ENCODE peak calls at places on chromosomes 3 and 15, in nine cellular contexts. G is MM.1S, P is GM23248, X is HCT116, Y is hepatocyte, B is PC-3, E is SK-N-SH, N is neural progenitor cell, S is GM23338. U is an unnamed sample. For H3K4me1, the result is how much of the 10 kb centered on the place peaks cover.

GRCh38 chr15:64856429-64857145 is 14.9 kb downstream of the PLEKHO2 start:
- DNase-seq in N (peak), S (no peak), X (no peak), B (no peak), G (no peak), P (peak), E (peak), Y (peak), U (no peak)

GRCh38 chr3:66115858-66116654 is 77.3 kb upstream of the MAGI1 start:
- DNase-seq in S (peak), N (peak), B (peak), X (peak), Y (peak), P (peak), G (no peak), E (peak), U (no peak)

GRCh38 chr3:16377847-16378302 is 112.9 kb downstream of the OXNAD1 start:
- DNase-seq in Y (no peak), P (no peak), N (no peak), E (no peak), S (peak), B (no peak), X (no peak), G (no peak), U (peak)

GRCh38 chr15:23629234-23629805 is 18.3 kb downstream of the MAGEL2 start:
- DNase-seq in Y (peak), P (peak), S (peak), B (peak), G (peak), N (peak), X (no peak), E (peak), U (peak)

GRCh38 chr3:195662-196061 is 901 bp upstream of the CHL1 start:
- DNase-seq in B (no peak), P (no peak), E (peak), S (peak), N (peak), Y (no peak), X (no peak), G (no peak), U (no peak)

GRCh38 chr3:127690106-127690505 is 17.4 kb downstream of the ABTB1 start:
- DNase-seq in S (no peak), G (no peak), P (peak), Y (peak), B (peak), N (no peak), X (no peak), E (no peak), U (no peak)

GRCh38 chr15:49415638-49416037 is 7.4 kb upstream of the FGF7 start:
- DNase-seq in N (no peak), X (no peak), Y (no peak), E (no peak), B (peak), P (peak), G (no peak), S (no peak), U (no peak)

GRCh38 chr3:5344707-5345106 is 157.2 kb downstream of the EDEM1 start:
- DNase-seq in B (no peak), N (no peak), Y (no peak), E (no peak), S (no peak), P (no peak), G (no peak), X (no peak), U (no peak)

GRCh38 chr3:98982336-98982735 is 80.8 kb upstream of the DCBLD2 start:
- DNase-seq in G (no peak), E (no peak), X (no peak), P (peak), N (peak), S (no peak), Y (no peak), B (peak), U (no peak)

GRCh38 chr3:189967254-189967865 is 153.3 kb downstream of the P3H2 start:
- DNase-seq in B (peak), X (peak), Y (peak), N (peak), G (peak), E (peak), S (peak), P (peak), U (peak)

GRCh38 chr3:149319750-149320149 is 13.7 kb downstream of the TM4SF18 start:
- DNase-seq in N (no peak), P (no peak), B (no peak), G (no peak), X (no peak), Y (no peak), E (no peak), S (no peak), U (no peak)

GRCh38 chr3:99118381-99118780 is 216.9 kb upstream of the DCBLD2 start:
- DNase-seq in N (no peak), Y (no peak), S (no peak), X (no peak), G (no peak), B (no peak), E (no peak), P (peak), U (no peak)

GRCh38 chr15:63860161-63860954 is 26.6 kb upstream of the HERC1 start:
- DNase-seq in N (no peak), X (no peak), P (no peak), G (peak), B (no peak), Y (no peak), S (no peak), E (no peak), U (peak)

GRCh38 chr15:62173215-62173614 is 8.1 kb upstream of the C2CD4B start:
- DNase-seq in Y (no peak), G (no peak), X (no peak), B (peak), N (no peak), S (no peak), P (peak), E (no peak), U (no peak)

GRCh38 chr3:62833538-62833937 is 41.7 kb downstream of the CADPS start:
- DNase-seq in P (peak), N (peak), X (no peak), Y (peak), B (no peak), G (peak), S (peak), E (peak), U (peak)

GRCh38 chr15:87500240-87500639 is 756.3 kb downstream of the NTRK3 start:
- DNase-seq in X (no peak), S (peak), N (no peak), P (no peak), E (peak), G (no peak), B (no peak), Y (no peak), U (no peak)

GRCh38 chr3:86954751-86955150 is 36.2 kb downstream of the VGLL3 start:
- DNase-seq in P (peak), G (no peak), E (no peak), Y (no peak), S (no peak), N (no peak), X (no peak), B (no peak), U (no peak)

GRCh38 chr15:76158250-76158649 is 98.5 kb downstream of the TMEM266 start:
- DNase-seq in X (no peak), S (no peak), Y (no peak), B (no peak), E (no peak), G (no peak), N (no peak), P (no peak), U (no peak)

GRCh38 chr3:43949594-43949993 is 258.9 kb downstream of the ABHD5 start:
- DNase-seq in Y (no peak), P (no peak), X (no peak), N (no peak), E (no peak), G (no peak), S (no peak), B (no peak), U (no peak)

GRCh38 chr15:74901612-74902063 is 5.0 kb downstream of the FAM219B start:
- DNase-seq in G (peak), S (peak), N (peak), E (peak), P (peak), X (no peak), Y (peak), B (peak), U (peak)

GRCh38 chr3:38031022-38031994 is 1.9 kb upstream of the PLCD1 start:
- DNase-seq in E (no peak), X (peak), S (no peak), G (no peak), B (peak), P (peak), Y (peak), N (no peak), U (no peak)

GRCh38 chr3:76438971-76439370 is 600.9 kb upstream of the ROBO2 start:
- DNase-seq in Y (no peak), B (peak), P (peak), X (no peak), E (no peak), G (peak), N (no peak), S (no peak), U (no peak)

GRCh38 chr3:37856381-37856780 is 5.3 kb upstream of the CTDSPL start:
- DNase-seq in B (no peak), Y (no peak), X (no peak), E (no peak), N (no peak), P (no peak), S (no peak), G (no peak), U (no peak)

GRCh38 chr3:7737263-7737662 is 764.4 kb upstream of the LMCD1 start:
- DNase-seq in N (no peak), B (no peak), Y (no peak), G (no peak), E (no peak), S (no peak), P (no peak), X (no peak), U (no peak)

GRCh38 chr3:58010562-58010961 is 2.3 kb downstream of the FLNB start:
- DNase-seq in B (no peak), N (no peak), X (no peak), E (peak), G (no peak), P (peak), S (no peak), Y (peak), U (no peak)

GRCh38 chr3:136428167-136428566 is 178.0 kb downstream of the PCCB start:
- DNase-seq in X (no peak), B (no peak), P (no peak), E (peak), N (no peak), G (no peak), Y (peak), S (no peak), U (no peak)

GRCh38 chr3:193498195-193498594 is 56.5 kb downstream of the ATP13A4 start:
- DNase-seq in E (no peak), P (no peak), B (no peak), Y (no peak), S (no peak), N (no peak), X (no peak), G (no peak), U (no peak)

GRCh38 chr15:48432688-48433087 is 101.5 kb downstream of the DUT start:
- DNase-seq in E (no peak), X (no peak), G (no peak), Y (no peak), B (no peak), S (no peak), N (no peak), P (peak), U (no peak)

GRCh38 chr3:55518451-55518850 is 31.3 kb upstream of the WNT5A start:
- DNase-seq in Y (no peak), E (no peak), N (no peak), X (no peak), P (peak), S (no peak), G (no peak), B (peak), U (no peak)

GRCh38 chr3:55662683-55663082 is 175.6 kb upstream of the WNT5A start:
- DNase-seq in B (peak), X (no peak), N (no peak), G (no peak), E (no peak), Y (no peak), S (no peak), P (peak), U (no peak)

GRCh38 chr15:73740152-73741048 is 12.8 kb downstream of the INSYN1 start:
- DNase-seq in G (no peak), S (no peak), E (no peak), X (no peak), P (no peak), B (no peak), N (no peak), Y (no peak), U (no peak)

GRCh38 chr3:58383904-58384303 is 49.7 kb downstream of the PDHB start:
- DNase-seq in N (no peak), B (peak), X (peak), S (no peak), G (no peak), E (no peak), Y (peak), P (peak), U (no peak)

GRCh38 chr15:98596131-98596530 is 52.2 kb upstream of the IGF1R start:
- DNase-seq in S (no peak), P (no peak), B (no peak), G (no peak), X (no peak), Y (no peak), E (no peak), N (no peak), U (no peak)

DNA sequence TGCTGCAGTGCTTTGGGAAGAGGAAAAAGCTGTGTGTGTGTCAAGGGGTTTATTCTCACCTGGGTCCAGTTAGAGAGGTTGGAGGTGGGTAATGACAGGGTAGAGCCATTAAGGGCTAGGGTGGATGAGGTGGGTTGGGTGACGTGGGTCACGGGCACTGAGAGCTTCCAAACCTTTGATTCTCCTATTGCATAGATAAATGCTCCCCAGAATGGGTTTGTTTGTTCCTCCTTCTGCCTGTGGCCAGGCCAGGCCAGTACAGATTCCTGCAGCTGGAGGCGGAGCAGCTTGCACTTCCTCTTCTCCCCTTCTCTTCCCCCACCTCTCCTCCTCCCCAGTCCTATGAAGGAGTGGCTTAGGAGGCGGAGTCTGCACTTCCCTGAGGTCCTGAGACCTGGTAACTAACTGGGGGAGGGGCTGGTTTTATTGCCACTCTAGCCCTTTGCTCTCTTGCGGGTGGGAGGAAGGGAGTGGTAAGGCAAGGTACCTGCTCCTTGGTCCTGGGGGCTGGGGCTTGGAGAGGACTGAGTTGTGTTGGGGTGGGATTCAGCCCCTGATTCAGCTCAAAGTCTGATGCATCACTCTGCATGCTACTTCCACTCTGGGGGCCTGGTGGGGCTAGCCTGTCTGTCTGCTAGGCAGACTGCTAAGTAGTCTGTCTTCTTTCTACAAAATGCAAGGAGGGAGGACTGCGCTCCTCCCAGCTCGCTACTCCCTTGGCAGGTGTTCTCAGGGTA is 3.5 kb downstream of the SPINT1 start:
- DNase-seq in N (peak), B (peak), E (peak), X (no peak), Y (peak), G (peak), P (no peak), S (peak), U (peak)
- H3K4me3 ChIP-seq in N (no peak), B (peak), E (no peak), X (peak), Y (no peak), G (peak), P (no peak), S (peak), U (peak)

GRCh38 chr3:46953265-46954010 is 23.1 kb downstream of the CCDC12 start:
- DNase-seq in S (no peak), Y (no peak), N (no peak), B (no peak), G (no peak), E (no peak), X (no peak), P (no peak), U (peak)

GRCh38 chr3:46950661-46951241 is 25.8 kb downstream of the CCDC12 start:
- DNase-seq in B (no peak), P (no peak), E (no peak), X (no peak), G (no peak), N (no peak), S (no peak), Y (no peak), U (no peak)

GRCh38 chr3:46955157-46955556 is 21.4 kb downstream of the CCDC12 start:
- DNase-seq in Y (no peak), G (no peak), P (no peak), X (no peak), B (no peak), S (no peak), N (no peak), E (no peak), U (no peak)

GRCh38 chr3:46954178-46954577 is 22.4 kb downstream of the CCDC12 start:
- DNase-seq in E (no peak), S (no peak), Y (no peak), G (no peak), N (no peak), B (no peak), X (no peak), P (no peak), U (no peak)

GRCh38 chr3:46952813-46953212 is 23.7 kb downstream of the CCDC12 start:
- DNase-seq in P (no peak), B (no peak), Y (no peak), X (no peak), N (no peak), S (no peak), G (no peak), E (no peak), U (no peak)
- H3K4me1 ChIP-seq in P (under half), B (under half), Y (half or more), X (under half), N (under half), S (under half), G (under half), E (under half), U (half or more)

GRCh38 chr3:188927971-188928370 is 243.8 kb upstream of the TPRG1 start:
- DNase-seq in S (no peak), G (no peak), P (no peak), B (no peak), X (no peak), E (no peak), Y (no peak), N (no peak), U (no peak)

GRCh38 chr3:188936597-188937107 is 235.1 kb upstream of the TPRG1 start:
- DNase-seq in S (no peak), E (no peak), N (no peak), B (no peak), P (no peak), G (no peak), X (no peak), Y (no peak), U (no peak)

GRCh38 chr3:188929138-188929537 is 242.6 kb upstream of the TPRG1 start:
- DNase-seq in X (no peak), E (no peak), Y (peak), P (no peak), G (no peak), S (peak), B (peak), N (peak), U (no peak)

GRCh38 chr3:188926741-188927650 is 244.8 kb upstream of the TPRG1 start:
- DNase-seq in P (no peak), G (no peak), X (no peak), B (no peak), E (no peak), N (no peak), S (no peak), Y (no peak), U (no peak)

DNA sequence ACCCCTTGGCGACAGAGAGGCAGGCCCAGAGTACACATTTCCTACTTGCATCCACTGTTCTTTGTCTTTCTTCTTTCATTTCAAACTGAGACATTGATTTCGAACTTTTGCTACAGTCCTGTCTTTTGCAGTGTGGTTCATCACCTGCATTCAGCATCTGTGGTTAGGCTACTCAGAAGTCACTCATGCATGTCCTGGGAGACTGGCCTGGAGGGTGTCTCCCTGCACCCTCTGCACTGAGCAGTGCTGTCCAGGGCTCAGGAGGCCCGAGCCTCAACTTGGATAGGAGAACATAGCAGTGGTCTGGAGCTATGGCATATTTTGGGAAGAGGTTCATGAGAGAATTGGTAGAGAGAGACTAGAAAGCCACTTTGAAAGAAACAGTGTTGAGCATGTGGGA is 240.2 kb upstream of the TPRG1 start:
- DNase-seq in Y (no peak), B (no peak), X (no peak), P (no peak), N (no peak), S (no peak), E (no peak), G (no peak), U (peak)
- TF ChIP-seq EZH2phosphoT487 in Y (no peak), B (no peak), X (no peak), P (no peak), N (no peak), S (no peak), E (no peak), G (no peak), U (no peak)

GRCh38 chr3:63969866-63970265 is 53.4 kb downstream of the PSMD6 start:
- DNase-seq in P (no peak), Y (no peak), S (no peak), N (no peak), B (no peak), X (no peak), E (no peak), G (no peak), U (no peak)
- H3K4me3 ChIP-seq in P (no peak), Y (no peak), S (peak), N (peak), B (no peak), X (no peak), E (no peak), G (peak), U (no peak)

GRCh38 chr3:125042725-125043406 is 12.9 kb downstream of the HEG1 start:
- DNase-seq in B (no peak), P (peak), N (no peak), E (no peak), X (no peak), Y (no peak), G (no peak), S (no peak), U (no peak)
- H3K4me1 ChIP-seq in B (under half), P (half or more), N (half or more), E (under half), X (under half), Y (under half), G (under half), S (under half), U (under half)

GRCh38 chr15:89459271-89460038 is 36.9 kb downstream of the RHCG start:
- DNase-seq in E (no peak), G (no peak), X (no peak), B (no peak), P (no peak), N (peak), Y (peak), S (no peak), U (no peak)
- TF ChIP-seq EZH2phosphoT487 in E (no peak), G (no peak), X (no peak), B (no peak), P (no peak), N (no peak), Y (no peak), S (no peak), U (no peak)

GRCh38 chr15:33126559-33127290 is 67.8 kb downstream of the FMN1 start:
- DNase-seq in S (peak), P (peak), B (peak), X (peak), Y (peak), G (no peak), N (peak), E (peak), U (peak)
- H3K4me3 ChIP-seq in S (no peak), P (peak), B (no peak), X (peak), Y (no peak), G (no peak), N (no peak), E (peak), U (no peak)